ENCODE peak calls at places on chromosomes 12 and 14, in seven cellular contexts. One of them, this sample, is unnamed.

GRCh38 chr12:52837341-52837741 is 3.2 kb upstream of the KRT79 start:
- DNase-seq in astrocyte of the cerebellum: peak; percentile 43
- DNase-seq in coronary artery: no peak
- DNase-seq in fibroblast of pulmonary artery: peak; percentile 89
- DNase-seq in left lung: no peak
- DNase-seq in LNCaP clone FGC: no peak
- DNase-seq in tibial nerve: no peak
- DNase-seq in this sample: no peak

GRCh38 chr12:33322519-33322918 is 117.1 kb downstream of the SYT10 start:
- DNase-seq in astrocyte of the cerebellum: no peak
- DNase-seq in coronary artery: no peak
- DNase-seq in fibroblast of pulmonary artery: no peak
- DNase-seq in left lung: no peak
- DNase-seq in LNCaP clone FGC: no peak
- DNase-seq in tibial nerve: no peak
- DNase-seq in this sample: no peak

GRCh38 chr12:68568878-68569569 is 41.7 kb upstream of the RAP1B start:
- DNase-seq in astrocyte of the cerebellum: no peak
- DNase-seq in coronary artery: no peak
- DNase-seq in fibroblast of pulmonary artery: no peak
- DNase-seq in left lung: no peak
- DNase-seq in LNCaP clone FGC: no peak
- DNase-seq in tibial nerve: no peak
- DNase-seq in this sample: no peak

GRCh38 chr12:10031771-10032175 is 1.3 kb downstream of the CLEC9A start:
- DNase-seq in astrocyte of the cerebellum: peak; percentile 37
- DNase-seq in coronary artery: no peak
- DNase-seq in fibroblast of pulmonary artery: peak; percentile 91
- DNase-seq in left lung: no peak
- DNase-seq in LNCaP clone FGC: no peak
- DNase-seq in tibial nerve: no peak
- DNase-seq in this sample: no peak

GRCh38 chr12:27931390-27931789 is 41.1 kb downstream of the PTHLH start:
- DNase-seq in astrocyte of the cerebellum: no peak
- DNase-seq in coronary artery: no peak
- DNase-seq in fibroblast of pulmonary artery: no peak
- DNase-seq in left lung: no peak
- DNase-seq in LNCaP clone FGC: no peak
- DNase-seq in tibial nerve: no peak
- DNase-seq in this sample: no peak

GRCh38 chr12:64737539-64737938 is 21.7 kb downstream of the GNS start:
- DNase-seq in astrocyte of the cerebellum: no peak
- DNase-seq in coronary artery: no peak
- DNase-seq in fibroblast of pulmonary artery: no peak
- DNase-seq in left lung: no peak
- DNase-seq in LNCaP clone FGC: no peak
- DNase-seq in tibial nerve: no peak
- DNase-seq in this sample: no peak

GRCh38 chr14:90388982-90389381 is 7.8 kb upstream of the CALM1 start:
- DNase-seq in astrocyte of the cerebellum: no peak
- DNase-seq in coronary artery: no peak
- DNase-seq in fibroblast of pulmonary artery: no peak
- DNase-seq in left lung: no peak
- DNase-seq in LNCaP clone FGC: no peak
- DNase-seq in tibial nerve: no peak
- DNase-seq in this sample: no peak

GRCh38 chr12:115609356-115609755 is 668.1 kb downstream of the MED13L start:
- DNase-seq in astrocyte of the cerebellum: peak; percentile 20
- DNase-seq in coronary artery: no peak
- DNase-seq in fibroblast of pulmonary artery: no peak
- DNase-seq in left lung: no peak
- DNase-seq in LNCaP clone FGC: no peak
- DNase-seq in tibial nerve: no peak
- DNase-seq in this sample: no peak

GRCh38 chr14:100015251-100015655 is 50.0 kb upstream of the EVL start:
- DNase-seq in astrocyte of the cerebellum: no peak
- DNase-seq in coronary artery: no peak
- DNase-seq in fibroblast of pulmonary artery: no peak
- DNase-seq in left lung: no peak
- DNase-seq in LNCaP clone FGC: no peak
- DNase-seq in tibial nerve: no peak
- DNase-seq in this sample: no peak

GRCh38 chr14:22428681-22429315 is 160.2 kb downstream of the DAD1 start:
- DNase-seq in astrocyte of the cerebellum: no peak
- DNase-seq in coronary artery: no peak
- DNase-seq in fibroblast of pulmonary artery: peak; percentile 73
- DNase-seq in left lung: no peak
- DNase-seq in LNCaP clone FGC: no peak
- DNase-seq in tibial nerve: no peak
- DNase-seq in this sample: no peak

GRCh38 chr14:78863143-78863542 is 693.0 kb downstream of the NRXN3 start:
- DNase-seq in astrocyte of the cerebellum: peak; percentile 13
- DNase-seq in coronary artery: no peak
- DNase-seq in fibroblast of pulmonary artery: peak; percentile 48
- DNase-seq in left lung: no peak
- DNase-seq in LNCaP clone FGC: no peak
- DNase-seq in tibial nerve: no peak
- DNase-seq in this sample: no peak

GRCh38 chr12:109302358-109302757 is 6.7 kb downstream of the FOXN4 start:
- DNase-seq in astrocyte of the cerebellum: no peak
- DNase-seq in coronary artery: no peak
- DNase-seq in fibroblast of pulmonary artery: no peak
- DNase-seq in left lung: no peak
- DNase-seq in LNCaP clone FGC: no peak
- DNase-seq in tibial nerve: no peak
- DNase-seq in this sample: no peak

GRCh38 chr12:132222096-132222807 is 78.0 kb downstream of the NOC4L start:
- DNase-seq in astrocyte of the cerebellum: no peak
- DNase-seq in coronary artery: no peak
- DNase-seq in fibroblast of pulmonary artery: peak; percentile 52
- DNase-seq in left lung: no peak
- DNase-seq in LNCaP clone FGC: no peak
- DNase-seq in tibial nerve: no peak
- DNase-seq in this sample: peak; percentile 75

GRCh38 chr12:54000105-54000773 is at the start of gene HOXC9:
- DNase-seq in astrocyte of the cerebellum: no peak
- DNase-seq in coronary artery: no peak
- DNase-seq in fibroblast of pulmonary artery: no peak
- DNase-seq in left lung: no peak
- DNase-seq in LNCaP clone FGC: no peak
- DNase-seq in tibial nerve: no peak
- DNase-seq in this sample: no peak

DNA sequence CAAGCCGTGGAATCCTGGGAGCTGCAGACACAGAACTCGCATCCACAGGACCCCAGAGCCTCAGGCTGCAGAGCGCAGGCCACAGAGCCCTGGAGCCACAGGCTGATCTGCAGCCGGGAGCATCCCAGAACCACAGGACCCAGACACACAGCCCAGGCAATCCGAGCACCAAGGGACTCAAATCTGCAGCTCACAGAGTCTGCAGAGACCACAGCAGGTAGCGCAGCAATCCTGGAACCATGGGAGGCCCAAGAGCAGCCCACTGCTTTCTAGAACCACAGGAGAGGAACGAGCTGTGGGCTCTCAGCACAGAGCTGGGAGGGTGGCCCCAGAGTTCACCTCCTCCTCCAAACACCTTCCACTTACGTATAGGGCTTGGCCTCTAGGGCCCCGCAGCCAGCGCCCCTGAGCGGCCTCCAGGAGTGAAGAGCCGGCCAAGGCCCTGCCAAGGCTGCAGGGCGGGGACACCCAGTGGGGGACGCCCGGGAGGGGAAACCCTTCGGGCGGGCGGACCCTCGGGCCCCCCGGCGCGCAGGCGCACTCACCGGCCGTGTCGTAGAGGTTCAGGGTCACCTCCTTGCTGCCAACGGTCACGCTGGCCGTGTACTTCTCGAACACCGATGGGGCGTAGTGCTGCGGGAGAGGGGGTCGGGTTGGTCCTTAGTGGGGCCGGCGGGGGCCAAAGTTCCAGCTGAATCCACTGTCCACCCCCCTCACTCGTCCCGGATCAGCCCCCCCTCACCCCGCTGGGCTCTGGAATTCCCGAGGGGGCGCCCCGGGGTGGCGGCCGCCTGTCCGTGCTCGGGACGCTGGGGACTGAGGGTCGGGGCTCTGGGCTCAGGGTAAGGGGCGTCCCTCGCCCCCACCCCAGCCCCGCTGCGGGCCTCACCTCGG is 634 bp downstream of the RHOF start:
- DNase-seq in astrocyte of the cerebellum: no peak
- DNase-seq in coronary artery: no peak
- DNase-seq in fibroblast of pulmonary artery: no peak
- DNase-seq in left lung: peak; percentile 76
- DNase-seq in LNCaP clone FGC: no peak
- DNase-seq in tibial nerve: no peak
- DNase-seq in this sample: no peak
- H3K4me3 ChIP-seq in astrocyte of the cerebellum: peak overlapping the region; percentile 41
- H3K4me3 ChIP-seq in coronary artery: peak overlapping the region; percentile 69
- H3K4me3 ChIP-seq in fibroblast of pulmonary artery: peak overlapping the region; percentile 54
- H3K4me3 ChIP-seq in left lung: peak overlapping the region; percentile 46
- H3K4me3 ChIP-seq in LNCaP clone FGC: peak overlapping the region; percentile 68
- H3K4me3 ChIP-seq in tibial nerve: peak overlapping the region; percentile 29
- H3K4me3 ChIP-seq in this sample: peak overlapping the region; percentile 93

DNA sequence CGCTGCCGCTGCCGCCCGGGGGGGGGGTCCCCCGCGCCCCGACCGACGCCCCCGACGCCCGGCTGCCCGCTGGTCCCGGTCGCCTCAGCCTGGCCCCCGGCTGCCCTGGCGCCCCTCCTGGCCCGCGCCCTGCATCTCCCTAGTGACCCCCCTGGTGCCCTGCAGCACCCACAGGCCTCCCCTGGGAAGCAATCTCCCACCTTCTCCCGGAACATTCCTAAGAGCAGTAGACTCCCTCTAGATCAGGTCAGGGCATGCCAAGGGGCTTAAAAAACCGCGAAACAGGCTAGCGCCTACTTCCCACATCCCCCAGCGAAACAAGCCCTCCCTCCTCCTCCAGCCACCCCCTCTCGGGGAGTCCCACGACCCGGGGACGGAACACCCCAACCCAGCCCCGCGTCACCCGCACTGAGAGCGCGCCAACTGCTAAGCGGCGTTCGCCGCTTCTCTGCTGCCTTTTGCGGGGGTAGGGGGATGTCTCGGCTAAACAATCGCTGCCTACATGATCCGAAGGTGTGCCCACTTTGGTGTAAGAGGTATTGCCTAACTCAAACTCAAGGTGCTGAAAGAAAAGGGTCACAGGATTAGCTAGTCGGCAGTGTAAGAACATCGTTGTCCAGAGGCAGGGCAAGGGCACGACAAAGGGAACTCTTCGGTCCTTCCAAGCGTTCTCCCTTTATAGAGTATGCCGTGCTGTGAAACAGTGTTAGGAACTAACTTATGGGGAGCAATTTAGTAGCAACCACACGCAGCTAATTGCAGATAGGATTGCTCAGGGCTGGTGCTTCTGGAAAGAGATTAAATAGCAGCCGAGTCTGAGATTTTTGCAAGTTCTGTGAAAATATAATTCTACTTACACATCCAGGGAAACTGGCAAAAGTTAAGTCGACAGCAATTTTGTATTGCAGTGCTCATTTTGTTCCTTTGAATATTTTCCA is 617 bp upstream of the NTN4 start:
- DNase-seq in astrocyte of the cerebellum: no peak
- DNase-seq in coronary artery: peak; percentile 77
- DNase-seq in fibroblast of pulmonary artery: no peak
- DNase-seq in left lung: no peak
- DNase-seq in LNCaP clone FGC: no peak
- DNase-seq in tibial nerve: peak; percentile 44
- DNase-seq in this sample: no peak
- TF ChIP-seq CTCF in astrocyte of the cerebellum: no peak
- TF ChIP-seq CTCF in coronary artery: no peak
- TF ChIP-seq CTCF in fibroblast of pulmonary artery: no peak
- TF ChIP-seq CTCF in left lung: no peak
- TF ChIP-seq CTCF in LNCaP clone FGC: no peak
- TF ChIP-seq CTCF in tibial nerve: no peak
- TF ChIP-seq CTCF in this sample: no peak

DNA sequence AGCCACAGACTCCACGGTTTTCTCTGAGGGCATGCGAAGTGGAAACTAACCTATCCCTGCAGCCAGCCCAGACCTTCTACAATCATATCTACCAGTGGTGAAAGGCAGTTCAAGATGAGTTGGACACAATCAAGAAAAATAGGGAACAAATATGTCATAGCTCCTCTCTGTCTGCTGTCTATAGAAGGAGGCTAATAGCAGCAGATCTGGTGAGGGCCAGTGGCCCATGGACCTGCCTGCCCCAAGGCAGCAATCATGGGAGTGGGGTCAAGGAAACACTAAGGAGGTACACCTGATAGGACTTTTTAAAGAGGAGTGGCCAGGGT is 149.5 kb downstream of the PRKCH start:
- DNase-seq in astrocyte of the cerebellum: no peak
- DNase-seq in coronary artery: no peak
- DNase-seq in fibroblast of pulmonary artery: no peak
- DNase-seq in left lung: no peak
- DNase-seq in LNCaP clone FGC: no peak
- DNase-seq in tibial nerve: no peak
- DNase-seq in this sample: no peak
- H3K4me3 ChIP-seq in astrocyte of the cerebellum: no peak overlapping the region
- H3K4me3 ChIP-seq in coronary artery: peak overlapping the region; percentile 49
- H3K4me3 ChIP-seq in fibroblast of pulmonary artery: peak overlapping the region; percentile 6
- H3K4me3 ChIP-seq in left lung: no peak overlapping the region
- H3K4me3 ChIP-seq in LNCaP clone FGC: no peak overlapping the region
- H3K4me3 ChIP-seq in tibial nerve: no peak overlapping the region
- H3K4me3 ChIP-seq in this sample: no peak overlapping the region

GRCh38 chr12:72346331-72346944 is 74.3 kb downstream of the TRHDE start:
- DNase-seq in astrocyte of the cerebellum: peak; percentile 78
- DNase-seq in coronary artery: no peak
- DNase-seq in fibroblast of pulmonary artery: peak; percentile 81
- DNase-seq in left lung: no peak
- DNase-seq in LNCaP clone FGC: peak; percentile 72
- DNase-seq in tibial nerve: peak; percentile 78
- DNase-seq in this sample: no peak
- TF ChIP-seq CTCF in astrocyte of the cerebellum: peak; percentile 69
- TF ChIP-seq CTCF in coronary artery: no peak
- TF ChIP-seq CTCF in fibroblast of pulmonary artery: peak; percentile 57
- TF ChIP-seq CTCF in left lung: peak; percentile 47
- TF ChIP-seq CTCF in LNCaP clone FGC: peak; percentile 75
- TF ChIP-seq CTCF in tibial nerve: peak; percentile 35
- TF ChIP-seq CTCF in this sample: no peak

GRCh38 chr14:73787760-73788508 is 63.7 kb upstream of the PTGR2 start:
- DNase-seq in astrocyte of the cerebellum: no peak
- DNase-seq in coronary artery: no peak
- DNase-seq in fibroblast of pulmonary artery: peak; percentile 64
- DNase-seq in left lung: no peak
- DNase-seq in LNCaP clone FGC: no peak
- DNase-seq in tibial nerve: no peak
- DNase-seq in this sample: no peak
- H3K4me3 ChIP-seq in astrocyte of the cerebellum: peak overlapping the region; percentile 48
- H3K4me3 ChIP-seq in coronary artery: peak overlapping the region; percentile 96
- H3K4me3 ChIP-seq in fibroblast of pulmonary artery: peak overlapping the region; percentile 63
- H3K4me3 ChIP-seq in left lung: peak overlapping the region; percentile 61
- H3K4me3 ChIP-seq in LNCaP clone FGC: peak overlapping the region; percentile 73
- H3K4me3 ChIP-seq in tibial nerve: peak overlapping the region; percentile 60
- H3K4me3 ChIP-seq in this sample: peak overlapping the region; percentile 88

This sample was measured in CD8-positive, alpha-beta T cell.